ENCODE peak calls at places on chromosome 14, in five cellular contexts. One of them, this sample, is unnamed.

GRCh38 chr14:55097894-55098560 is 31.0 kb upstream of the LGALS3 start:
- DNase-seq in heart left ventricle: peak
- DNase-seq in endothelial cell of umbilical vein: no peak
- DNase-seq in HCT116: no peak
- DNase-seq in upper lobe of left lung: peak
- DNase-seq in this sample: no peak

GRCh38 chr14:37625597-37626595 is 30.5 kb downstream of the TTC6 start:
- DNase-seq in heart left ventricle: no peak
- DNase-seq in endothelial cell of umbilical vein: no peak
- DNase-seq in HCT116: no peak
- DNase-seq in upper lobe of left lung: no peak
- DNase-seq in this sample: no peak

GRCh38 chr14:105475269-105475915 is 771 bp downstream of the CRIP2 start:
- DNase-seq in heart left ventricle: peak
- DNase-seq in endothelial cell of umbilical vein: peak
- DNase-seq in HCT116: no peak
- DNase-seq in upper lobe of left lung: no peak
- DNase-seq in this sample: peak

GRCh38 chr14:58428011-58428807 is 690 bp downstream of the KIAA0586 start:
- DNase-seq in heart left ventricle: no peak
- DNase-seq in endothelial cell of umbilical vein: peak
- DNase-seq in HCT116: peak
- DNase-seq in upper lobe of left lung: no peak
- DNase-seq in this sample: no peak

GRCh38 chr14:31110872-31111271 is 84.7 kb upstream of the STRN3 start:
- DNase-seq in heart left ventricle: no peak
- DNase-seq in endothelial cell of umbilical vein: no peak
- DNase-seq in HCT116: no peak
- DNase-seq in upper lobe of left lung: no peak
- DNase-seq in this sample: no peak

GRCh38 chr14:100330396-100330931 is 7.3 kb downstream of the SLC25A47 start:
- DNase-seq in heart left ventricle: no peak
- DNase-seq in endothelial cell of umbilical vein: no peak
- DNase-seq in HCT116: no peak
- DNase-seq in upper lobe of left lung: no peak
- DNase-seq in this sample: no peak

GRCh38 chr14:105273062-105273461 is 24.7 kb downstream of the BTBD6 start:
- DNase-seq in heart left ventricle: no peak
- DNase-seq in endothelial cell of umbilical vein: no peak
- DNase-seq in HCT116: no peak
- DNase-seq in upper lobe of left lung: peak
- DNase-seq in this sample: no peak

GRCh38 chr14:95361373-95362179 is 41.9 kb upstream of the CLMN start:
- DNase-seq in heart left ventricle: peak
- DNase-seq in endothelial cell of umbilical vein: peak
- DNase-seq in HCT116: peak
- DNase-seq in upper lobe of left lung: peak
- DNase-seq in this sample: peak

GRCh38 chr14:78399316-78399889 is 229.2 kb downstream of the NRXN3 start:
- DNase-seq in heart left ventricle: no peak
- DNase-seq in endothelial cell of umbilical vein: no peak
- DNase-seq in HCT116: no peak
- DNase-seq in upper lobe of left lung: no peak
- DNase-seq in this sample: no peak

GRCh38 chr14:38583471-38583870 is 327.6 kb upstream of the CLEC14A start:
- DNase-seq in heart left ventricle: no peak
- DNase-seq in endothelial cell of umbilical vein: no peak
- DNase-seq in HCT116: no peak
- DNase-seq in upper lobe of left lung: no peak
- DNase-seq in this sample: no peak

GRCh38 chr14:37036669-37037341 is 135.6 kb downstream of the SLC25A21 start:
- DNase-seq in heart left ventricle: no peak
- DNase-seq in endothelial cell of umbilical vein: peak
- DNase-seq in HCT116: no peak
- DNase-seq in upper lobe of left lung: no peak
- DNase-seq in this sample: no peak

GRCh38 chr14:104353221-104353920 is 215.0 kb downstream of the KIF26A start:
- DNase-seq in heart left ventricle: no peak
- DNase-seq in endothelial cell of umbilical vein: no peak
- DNase-seq in HCT116: no peak
- DNase-seq in upper lobe of left lung: peak
- DNase-seq in this sample: no peak

GRCh38 chr14:105374389-105374788 is 23.9 kb upstream of the TEX22 start:
- DNase-seq in heart left ventricle: no peak
- DNase-seq in endothelial cell of umbilical vein: no peak
- DNase-seq in HCT116: peak
- DNase-seq in upper lobe of left lung: peak
- DNase-seq in this sample: no peak

GRCh38 chr14:100246809-100247428 is 8.0 kb downstream of the YY1 start:
- DNase-seq in heart left ventricle: no peak
- DNase-seq in endothelial cell of umbilical vein: peak
- DNase-seq in HCT116: peak
- DNase-seq in upper lobe of left lung: no peak
- DNase-seq in this sample: peak

GRCh38 chr14:83689265-83689664 is 1840.7 kb upstream of the FLRT2 start:
- DNase-seq in heart left ventricle: no peak
- DNase-seq in endothelial cell of umbilical vein: no peak
- DNase-seq in HCT116: no peak
- DNase-seq in upper lobe of left lung: no peak
- DNase-seq in this sample: no peak

GRCh38 chr14:68762944-68763831 is 29.7 kb downstream of the ZFP36L1 start:
- DNase-seq in heart left ventricle: peak
- DNase-seq in endothelial cell of umbilical vein: peak
- DNase-seq in HCT116: no peak
- DNase-seq in upper lobe of left lung: no peak
- DNase-seq in this sample: no peak

GRCh38 chr14:99479903-99480855 is 480 bp downstream of the SETD3 start:
- DNase-seq in heart left ventricle: peak
- DNase-seq in endothelial cell of umbilical vein: peak
- DNase-seq in HCT116: peak
- DNase-seq in upper lobe of left lung: peak
- DNase-seq in this sample: peak

GRCh38 chr14:30656190-30656632 is 34.1 kb downstream of the SCFD1 start:
- DNase-seq in heart left ventricle: no peak
- DNase-seq in endothelial cell of umbilical vein: peak
- DNase-seq in HCT116: peak
- DNase-seq in upper lobe of left lung: peak
- DNase-seq in this sample: peak

GRCh38 chr14:75339059-75339458 is 60.4 kb downstream of the FOS start:
- DNase-seq in heart left ventricle: no peak
- DNase-seq in endothelial cell of umbilical vein: no peak
- DNase-seq in HCT116: no peak
- DNase-seq in upper lobe of left lung: no peak
- DNase-seq in this sample: no peak

GRCh38 chr14:59020382-59020781 is 168.1 kb upstream of the DAAM1 start:
- DNase-seq in heart left ventricle: no peak
- DNase-seq in endothelial cell of umbilical vein: peak
- DNase-seq in HCT116: peak
- DNase-seq in upper lobe of left lung: no peak
- DNase-seq in this sample: no peak

DNA sequence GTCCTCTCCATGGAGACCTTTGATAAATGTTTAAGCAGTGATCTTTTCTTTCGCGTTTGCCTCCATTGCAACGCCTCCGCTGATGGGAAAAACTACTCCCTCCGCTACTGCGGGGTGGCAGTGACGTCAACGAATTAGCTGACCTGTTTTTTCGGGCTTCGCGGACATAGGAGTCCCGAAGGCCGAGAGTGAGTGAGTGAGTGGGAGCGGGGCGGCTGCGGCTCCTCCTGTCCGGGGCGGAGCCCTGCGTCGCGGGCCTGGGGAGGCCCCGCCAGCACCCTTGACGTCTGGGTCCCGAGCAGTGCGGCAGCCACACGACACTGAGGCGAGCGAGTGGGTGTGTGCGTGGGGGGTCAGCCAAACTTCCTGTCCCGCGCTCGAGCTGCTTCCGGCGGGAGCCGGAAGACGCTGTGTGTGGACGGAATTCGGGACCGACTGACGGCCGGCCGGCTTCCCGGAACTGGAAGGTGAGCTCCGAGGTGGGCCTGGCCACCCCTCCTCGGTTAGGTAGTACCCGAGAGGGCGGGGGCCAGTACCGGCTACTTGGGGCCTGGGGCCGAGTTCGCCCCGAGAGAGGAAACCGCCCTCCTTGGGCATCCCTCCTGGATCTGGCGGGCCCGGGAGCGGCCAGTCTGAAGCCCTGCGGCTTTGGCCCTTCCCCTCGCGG is at the start of gene ZNF410:
- DNase-seq in heart left ventricle: peak
- DNase-seq in endothelial cell of umbilical vein: peak
- DNase-seq in HCT116: peak
- DNase-seq in upper lobe of left lung: peak
- DNase-seq in this sample: peak
- TF ChIP-seq POLR2A in heart left ventricle: no peak
- TF ChIP-seq POLR2A in endothelial cell of umbilical vein: peak
- TF ChIP-seq POLR2A in HCT116: peak
- TF ChIP-seq POLR2A in upper lobe of left lung: peak
- TF ChIP-seq POLR2A in this sample: peak

GRCh38 chr14:102840801-102841528 is 63.7 kb downstream of the TRAF3 start:
- DNase-seq in heart left ventricle: no peak
- DNase-seq in endothelial cell of umbilical vein: no peak
- DNase-seq in HCT116: no peak
- DNase-seq in upper lobe of left lung: no peak
- DNase-seq in this sample: no peak

GRCh38 chr14:102835959-102836358 is 58.7 kb downstream of the TRAF3 start:
- DNase-seq in heart left ventricle: no peak
- DNase-seq in endothelial cell of umbilical vein: no peak
- DNase-seq in HCT116: no peak
- DNase-seq in upper lobe of left lung: no peak
- DNase-seq in this sample: no peak

GRCh38 chr14:102840115-102840514 is 62.9 kb downstream of the TRAF3 start:
- DNase-seq in heart left ventricle: no peak
- DNase-seq in endothelial cell of umbilical vein: no peak
- DNase-seq in HCT116: no peak
- DNase-seq in upper lobe of left lung: no peak
- DNase-seq in this sample: no peak

GRCh38 chr14:102833991-102834390 is 56.7 kb downstream of the TRAF3 start:
- DNase-seq in heart left ventricle: no peak
- DNase-seq in endothelial cell of umbilical vein: no peak
- DNase-seq in HCT116: no peak
- DNase-seq in upper lobe of left lung: no peak
- DNase-seq in this sample: no peak

GRCh38 chr14:102838531-102838930 is 61.3 kb downstream of the TRAF3 start:
- DNase-seq in heart left ventricle: no peak
- DNase-seq in endothelial cell of umbilical vein: no peak
- DNase-seq in HCT116: no peak
- DNase-seq in upper lobe of left lung: no peak
- DNase-seq in this sample: no peak
- TF ChIP-seq POLR2A in heart left ventricle: no peak
- TF ChIP-seq POLR2A in endothelial cell of umbilical vein: no peak
- TF ChIP-seq POLR2A in HCT116: no peak
- TF ChIP-seq POLR2A in upper lobe of left lung: no peak
- TF ChIP-seq POLR2A in this sample: no peak

GRCh38 chr14:34713681-34714319 is 593 bp downstream of the CFL2 start:
- DNase-seq in heart left ventricle: peak
- DNase-seq in endothelial cell of umbilical vein: peak
- DNase-seq in HCT116: no peak
- DNase-seq in upper lobe of left lung: peak
- DNase-seq in this sample: no peak
- TF ChIP-seq POLR2A in heart left ventricle: no peak
- TF ChIP-seq POLR2A in endothelial cell of umbilical vein: no peak
- TF ChIP-seq POLR2A in HCT116: no peak
- TF ChIP-seq POLR2A in upper lobe of left lung: no peak
- TF ChIP-seq POLR2A in this sample: no peak

DNA sequence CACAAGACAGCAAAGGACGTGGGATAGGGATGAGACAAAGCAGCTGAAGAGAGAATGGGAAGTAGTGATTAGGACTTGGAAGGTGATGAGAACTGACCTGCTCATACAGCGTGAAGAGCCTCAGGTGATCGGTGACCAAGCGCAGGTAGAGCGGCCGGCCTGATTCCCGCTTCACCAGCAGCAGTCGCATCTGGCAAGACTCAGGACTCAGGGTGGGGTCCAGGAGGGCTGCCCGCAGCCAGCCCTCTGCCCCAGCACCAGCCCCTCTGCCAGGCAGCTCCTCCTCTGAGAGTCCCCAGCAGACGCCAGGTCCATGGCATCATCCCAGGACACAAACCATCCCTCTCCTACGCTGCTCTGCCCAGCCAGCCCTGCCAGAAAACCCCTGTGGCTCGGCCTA is 30.8 kb downstream of the TEP1 start:
- DNase-seq in heart left ventricle: no peak
- DNase-seq in endothelial cell of umbilical vein: no peak
- DNase-seq in HCT116: no peak
- DNase-seq in upper lobe of left lung: no peak
- DNase-seq in this sample: no peak
- TF ChIP-seq POLR2A in heart left ventricle: no peak
- TF ChIP-seq POLR2A in endothelial cell of umbilical vein: no peak
- TF ChIP-seq POLR2A in HCT116: no peak
- TF ChIP-seq POLR2A in upper lobe of left lung: no peak
- TF ChIP-seq POLR2A in this sample: no peak

DNA sequence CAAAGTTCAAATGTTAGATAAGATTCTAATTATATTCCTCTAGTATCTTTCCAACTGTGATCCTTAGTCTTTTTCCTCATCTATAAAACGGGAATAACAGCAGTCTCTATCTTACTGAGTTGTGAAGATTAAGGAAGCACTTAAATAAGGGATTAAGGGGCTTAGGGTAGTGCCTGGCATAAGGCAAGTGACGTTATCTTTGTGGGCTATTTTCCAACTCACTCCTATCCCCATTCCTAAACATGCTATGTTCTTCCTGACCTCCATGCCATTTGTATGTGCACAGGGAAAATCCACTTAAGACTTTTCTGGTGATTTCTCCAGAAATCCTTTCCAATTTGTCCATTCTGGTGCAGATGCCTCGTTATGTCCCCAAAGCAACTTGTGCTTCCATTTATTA is 33.3 kb downstream of the SUPT16H start:
- DNase-seq in heart left ventricle: no peak
- DNase-seq in endothelial cell of umbilical vein: no peak
- DNase-seq in HCT116: no peak
- DNase-seq in upper lobe of left lung: no peak
- DNase-seq in this sample: no peak
- TF ChIP-seq POLR2A in heart left ventricle: no peak
- TF ChIP-seq POLR2A in endothelial cell of umbilical vein: no peak
- TF ChIP-seq POLR2A in HCT116: no peak
- TF ChIP-seq POLR2A in upper lobe of left lung: no peak
- TF ChIP-seq POLR2A in this sample: no peak

GRCh38 chr14:22979748-22980392 is 2.5 kb downstream of the AJUBA start:
- DNase-seq in heart left ventricle: no peak
- DNase-seq in endothelial cell of umbilical vein: no peak
- DNase-seq in HCT116: no peak
- DNase-seq in upper lobe of left lung: no peak
- DNase-seq in this sample: no peak

GRCh38 chr14:22978873-22979671 is 3.3 kb downstream of the AJUBA start:
- DNase-seq in heart left ventricle: no peak
- DNase-seq in endothelial cell of umbilical vein: no peak
- DNase-seq in HCT116: no peak
- DNase-seq in upper lobe of left lung: peak
- DNase-seq in this sample: no peak

GRCh38 chr14:22981090-22982012 is 1.0 kb downstream of the AJUBA start:
- DNase-seq in heart left ventricle: no peak
- DNase-seq in endothelial cell of umbilical vein: peak
- DNase-seq in HCT116: no peak
- DNase-seq in upper lobe of left lung: peak
- DNase-seq in this sample: no peak

GRCh38 chr14:22982013-22982476 is 306 bp downstream of the AJUBA start:
- DNase-seq in heart left ventricle: no peak
- DNase-seq in endothelial cell of umbilical vein: peak
- DNase-seq in HCT116: no peak
- DNase-seq in upper lobe of left lung: no peak
- DNase-seq in this sample: no peak

GRCh38 chr14:22980672-22981089 is 1.7 kb downstream of the AJUBA start:
- DNase-seq in heart left ventricle: peak
- DNase-seq in endothelial cell of umbilical vein: no peak
- DNase-seq in HCT116: no peak
- DNase-seq in upper lobe of left lung: peak
- DNase-seq in this sample: no peak
- TF ChIP-seq POLR2A in heart left ventricle: no peak
- TF ChIP-seq POLR2A in endothelial cell of umbilical vein: peak
- TF ChIP-seq POLR2A in HCT116: no peak
- TF ChIP-seq POLR2A in upper lobe of left lung: peak
- TF ChIP-seq POLR2A in this sample: peak

This sample was measured in H54.